ENCODE peak calls at places on chromosome 20, in six cellular contexts. N is H9, E is left ventricle myocardium inferior, P is transverse colon, J is GM13977, A is stomach. C is an unnamed sample.

GRCh38 chr20:19952392-19952791 is 64.8 kb upstream of the NAA20 start:
- DNase-seq in N (no peak), E (no peak), P (no peak), J (no peak), A (no peak), C (no peak)

GRCh38 chr20:2814587-2815051 is at the start of gene C20orf141:
- DNase-seq in N (no peak), E (no peak), P (peak), J (no peak), A (no peak), C (no peak)

GRCh38 chr20:48603819-48604405 is 223.9 kb downstream of the PREX1 start:
- DNase-seq in N (no peak), E (no peak), P (no peak), J (no peak), A (no peak), C (no peak)

GRCh38 chr20:17533396-17533795 is 2.2 kb upstream of the BFSP1 start:
- DNase-seq in N (peak), E (no peak), P (no peak), J (no peak), A (no peak), C (no peak)

GRCh38 chr20:62924567-62925419 is 1.5 kb downstream of the DIDO1 start:
- DNase-seq in N (no peak), E (no peak), P (peak), J (no peak), A (no peak), C (no peak)

GRCh38 chr20:60976913-60977312 is 275.1 kb upstream of the CDH4 start:
- DNase-seq in N (no peak), E (no peak), P (no peak), J (no peak), A (no peak), C (no peak)

GRCh38 chr20:21564127-21564773 is 50.4 kb upstream of the NKX2-2 start:
- DNase-seq in N (no peak), E (no peak), P (no peak), J (no peak), A (no peak), C (no peak)

GRCh38 chr20:63223121-63223825 is 7.3 kb upstream of the YTHDF1 start:
- DNase-seq in N (peak), E (no peak), P (peak), J (peak), A (peak), C (peak)

GRCh38 chr20:3654326-3655031 is 8.7 kb downstream of the GFRA4 start:
- DNase-seq in N (no peak), E (no peak), P (no peak), J (no peak), A (no peak), C (no peak)

GRCh38 chr20:354298-354977 is 7.5 kb downstream of the NRSN2 start:
- DNase-seq in N (peak), E (peak), P (peak), J (peak), A (peak), C (peak)

GRCh38 chr20:1376453-1377270 is 16.2 kb downstream of the FKBP1A start:
- DNase-seq in N (no peak), E (no peak), P (no peak), J (no peak), A (no peak), C (no peak)

GRCh38 chr20:4613718-4614620 is 107.7 kb upstream of the PRND start:
- DNase-seq in N (peak), E (peak), P (peak), J (peak), A (peak), C (peak)

GRCh38 chr20:35506872-35507638 is 22.4 kb downstream of the C20orf173 start:
- DNase-seq in N (no peak), E (no peak), P (no peak), J (no peak), A (no peak), C (no peak)

GRCh38 chr20:24692429-24693190 is 223.2 kb downstream of the SYNDIG1 start:
- DNase-seq in N (peak), E (no peak), P (no peak), J (no peak), A (peak), C (no peak)

GRCh38 chr20:42530855-42531674 is 658.6 kb downstream of the PTPRT start:
- DNase-seq in N (peak), E (no peak), P (no peak), J (peak), A (no peak), C (no peak)

GRCh38 chr20:36493801-36494114 is 47.6 kb upstream of the MYL9 start:
- DNase-seq in N (no peak), E (peak), P (peak), J (no peak), A (peak), C (no peak)

GRCh38 chr20:37759761-37760209 is 66.0 kb downstream of the CTNNBL1 start:
- DNase-seq in N (no peak), E (no peak), P (no peak), J (no peak), A (no peak), C (no peak)

GRCh38 chr20:37756234-37756633 is 62.4 kb downstream of the CTNNBL1 start:
- DNase-seq in N (no peak), E (no peak), P (no peak), J (no peak), A (no peak), C (no peak)

GRCh38 chr20:37757550-37757949 is 63.7 kb downstream of the CTNNBL1 start:
- DNase-seq in N (no peak), E (no peak), P (no peak), J (no peak), A (no peak), C (no peak)

GRCh38 chr20:37760322-37760721 is 66.5 kb downstream of the CTNNBL1 start:
- DNase-seq in N (no peak), E (no peak), P (no peak), J (no peak), A (no peak), C (no peak)

DNA sequence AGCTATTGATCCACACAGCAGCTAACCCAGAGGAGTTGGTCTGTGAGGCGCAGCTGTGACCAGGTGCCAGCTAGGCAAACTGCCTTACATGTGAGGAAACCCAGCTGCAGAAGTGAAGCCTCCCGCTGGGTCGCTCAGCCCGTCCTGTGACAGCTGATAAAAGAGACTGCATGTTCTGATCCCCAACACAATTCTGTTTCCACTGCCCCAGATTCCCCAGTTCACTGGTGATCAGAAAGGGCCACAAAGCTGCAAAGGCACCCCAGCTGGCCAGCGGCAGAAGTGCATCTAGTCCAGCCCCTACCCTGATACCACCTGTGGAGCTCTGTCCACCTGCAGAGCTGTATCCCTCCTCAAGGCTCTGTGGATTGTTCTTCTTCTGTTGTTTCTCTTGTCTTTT is 64.5 kb downstream of the CTNNBL1 start:
- DNase-seq in N (peak), E (peak), P (no peak), J (no peak), A (no peak), C (peak)
- TF ChIP-seq CTCF in N (peak), E (no peak), P (no peak), J (peak), A (no peak), C (peak)

GRCh38 chr20:43831496-43832065 is 83.1 kb upstream of the TOX2 start:
- DNase-seq in N (no peak), E (no peak), P (no peak), J (no peak), A (no peak), C (no peak)
- TF ChIP-seq CTCF in N (no peak), E (no peak), P (no peak), J (no peak), A (no peak), C (no peak)

GRCh38 chr20:10316582-10316981 is 98.0 kb downstream of the SNAP25 start:
- DNase-seq in N (no peak), E (no peak), P (no peak), J (no peak), A (no peak), C (no peak)
- TF ChIP-seq CTCF in N (no peak), E (peak), P (no peak), J (peak), A (no peak), C (no peak)

DNA sequence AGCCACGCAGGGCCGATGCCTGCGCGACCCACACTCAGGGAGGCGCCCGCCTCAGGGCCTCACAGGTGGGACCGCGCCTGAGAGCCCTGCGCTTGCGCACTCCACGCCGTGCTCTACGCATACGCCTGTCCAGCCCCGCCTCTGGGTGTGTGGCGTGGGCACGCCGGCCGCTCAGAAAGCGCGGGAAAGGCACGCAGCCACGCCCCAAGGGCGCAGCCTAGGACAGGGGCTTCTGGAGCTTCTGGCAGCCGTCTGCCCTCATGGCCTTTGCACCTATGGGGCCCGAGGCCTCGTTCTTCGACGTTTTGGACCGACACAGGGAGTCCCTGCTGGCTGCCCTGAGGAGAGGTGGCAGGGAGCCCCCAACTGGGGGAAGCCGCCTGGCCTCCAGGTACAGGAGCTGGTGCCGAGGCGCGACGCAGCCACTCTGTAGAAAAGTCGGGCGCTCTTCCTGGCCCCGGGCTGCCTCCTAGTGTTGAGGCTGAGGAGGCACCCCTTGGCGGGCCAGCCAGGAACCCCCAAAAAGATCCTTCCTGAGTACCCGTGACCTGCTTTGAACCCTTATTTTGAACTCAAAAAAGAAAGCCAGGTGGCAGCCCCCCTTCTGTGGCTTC is at the start of gene SPO11:
- DNase-seq in N (peak), E (no peak), P (no peak), J (no peak), A (no peak), C (peak)
- TF ChIP-seq CTCF in N (peak), E (peak), P (no peak), J (peak), A (no peak), C (peak)

GRCh38 chr20:46090095-46090388 is 280 bp upstream of the NCOA5 start:
- DNase-seq in N (no peak), E (no peak), P (no peak), J (no peak), A (no peak), C (no peak)

GRCh38 chr20:46089076-46089337 is 755 bp downstream of the NCOA5 start:
- DNase-seq in N (no peak), E (no peak), P (no peak), J (no peak), A (no peak), C (no peak)

GRCh38 chr20:46088409-46089075 is 1.2 kb downstream of the NCOA5 start:
- DNase-seq in N (no peak), E (no peak), P (no peak), J (no peak), A (no peak), C (no peak)

GRCh38 chr20:46087161-46087560 is 2.6 kb downstream of the NCOA5 start:
- DNase-seq in N (no peak), E (no peak), P (no peak), J (no peak), A (no peak), C (no peak)

DNA sequence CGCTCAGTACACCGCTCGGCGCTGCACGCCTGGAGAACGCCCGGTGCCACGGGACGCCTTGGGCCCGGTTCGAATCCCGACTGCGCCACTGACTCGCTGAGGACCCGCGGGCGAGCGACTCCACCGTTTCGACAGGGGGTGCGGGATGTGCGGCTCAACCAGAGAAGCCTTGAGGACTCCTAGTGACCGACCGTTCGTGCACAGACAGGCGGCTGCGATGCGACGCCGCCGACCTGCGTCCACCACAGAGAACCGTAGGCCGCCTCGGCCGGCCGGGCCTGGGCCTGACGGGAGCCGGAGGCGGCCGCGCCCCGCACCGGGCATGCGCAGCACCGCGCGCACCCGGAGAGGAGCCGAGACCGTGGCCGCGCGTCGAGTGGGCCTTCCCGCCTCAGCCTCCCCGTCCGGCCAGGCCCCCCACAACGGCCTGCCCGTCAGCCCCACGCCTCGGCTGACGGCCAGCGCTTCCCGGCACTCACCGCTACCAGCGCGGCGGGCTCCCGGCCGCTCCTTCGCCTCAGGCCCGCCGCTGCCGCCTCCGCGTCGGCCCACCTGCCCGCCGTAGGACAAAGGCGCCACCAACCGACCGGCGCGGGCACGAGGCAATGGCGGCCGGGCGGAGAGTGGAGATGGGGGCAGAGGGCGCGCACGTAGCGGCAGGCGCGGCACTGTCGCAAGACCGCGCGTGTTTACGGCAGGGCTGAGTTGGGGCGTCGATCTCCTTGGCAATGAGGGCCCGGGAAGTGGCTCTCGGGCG is at the start of gene NCOA5:
- DNase-seq in N (peak), E (peak), P (peak), J (peak), A (peak), C (peak)
- TF ChIP-seq CTCF in N (peak), E (peak), P (peak), J (peak), A (no peak), C (peak)

GRCh38 chr20:33914871-33915270 is 78.8 kb upstream of the RALY start:
- DNase-seq in N (no peak), E (no peak), P (no peak), J (peak), A (no peak), C (no peak)

GRCh38 chr20:33919653-33920052 is 74.1 kb upstream of the RALY start:
- DNase-seq in N (no peak), E (no peak), P (no peak), J (no peak), A (no peak), C (no peak)

GRCh38 chr20:33918662-33919061 is 75.0 kb upstream of the RALY start:
- DNase-seq in N (no peak), E (no peak), P (no peak), J (no peak), A (no peak), C (no peak)

GRCh38 chr20:33917813-33918525 is 75.7 kb upstream of the RALY start:
- DNase-seq in N (no peak), E (no peak), P (peak), J (no peak), A (no peak), C (no peak)

GRCh38 chr20:33915726-33916331 is 77.9 kb upstream of the RALY start:
- DNase-seq in N (peak), E (peak), P (peak), J (peak), A (peak), C (peak)
- TF ChIP-seq CTCF in N (peak), E (peak), P (peak), J (peak), A (peak), C (peak)

DNA sequence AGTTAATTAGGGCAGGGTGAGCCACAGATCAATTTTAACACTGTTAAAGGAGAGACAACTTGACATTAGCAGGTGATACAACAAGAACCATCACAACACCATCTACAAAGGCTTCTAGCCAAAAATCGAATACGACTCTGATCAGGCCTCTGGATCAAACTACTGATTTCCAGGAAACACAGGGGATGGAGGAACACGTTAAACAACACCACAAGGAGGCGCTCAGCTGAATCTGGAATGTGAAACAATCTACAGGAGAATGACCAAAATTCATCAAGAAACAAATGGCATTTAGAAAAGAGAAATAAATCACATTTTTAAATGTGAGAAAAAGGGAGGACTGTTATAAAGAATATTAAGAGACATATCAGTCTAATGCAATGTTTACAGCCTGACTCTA is 13.5 kb upstream of the MAFB start:
- DNase-seq in N (no peak), E (no peak), P (no peak), J (no peak), A (no peak), C (no peak)
- TF ChIP-seq CTCF in N (peak), E (no peak), P (no peak), J (peak), A (no peak), C (no peak)

DNA sequence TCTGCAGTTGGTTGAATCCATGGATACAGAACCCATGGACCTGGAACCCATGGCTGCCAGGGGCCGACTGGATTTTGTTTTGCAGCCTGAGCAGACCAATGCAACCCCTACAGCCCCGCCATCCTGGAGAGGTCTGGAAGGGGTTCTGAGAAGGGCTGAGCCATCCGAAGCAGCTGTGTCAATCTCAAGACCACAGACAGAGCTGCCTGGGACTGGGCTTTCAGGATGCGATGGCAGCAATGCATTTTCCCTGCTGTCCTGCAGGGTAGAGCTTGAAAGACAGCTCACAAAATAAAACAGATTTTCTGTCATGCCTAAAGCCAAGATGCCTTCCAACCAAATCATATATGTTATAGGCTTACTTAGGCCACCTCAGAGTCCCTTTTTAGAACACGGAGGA is 125.8 kb upstream of the NXT1 start:
- DNase-seq in N (no peak), E (no peak), P (no peak), J (no peak), A (no peak), C (no peak)
- TF ChIP-seq CTCF in N (no peak), E (no peak), P (no peak), J (no peak), A (no peak), C (no peak)

GRCh38 chr20:59404749-59405148 is 104.3 kb downstream of the EDN3 start:
- DNase-seq in N (no peak), E (no peak), P (no peak), J (no peak), A (no peak), C (no peak)

GRCh38 chr20:59402697-59403096 is 102.3 kb downstream of the EDN3 start:
- DNase-seq in N (no peak), E (no peak), P (no peak), J (no peak), A (no peak), C (no peak)

GRCh38 chr20:59403261-59403961 is 103.0 kb downstream of the EDN3 start:
- DNase-seq in N (peak), E (peak), P (peak), J (peak), A (peak), C (peak)

GRCh38 chr20:59405226-59405815 is 104.9 kb downstream of the EDN3 start:
- DNase-seq in N (no peak), E (no peak), P (no peak), J (no peak), A (no peak), C (no peak)

GRCh38 chr20:59403962-59404314 is 103.5 kb downstream of the EDN3 start:
- DNase-seq in N (no peak), E (no peak), P (no peak), J (no peak), A (no peak), C (no peak)
- TF ChIP-seq CTCF in N (no peak), E (peak), P (peak), J (no peak), A (no peak), C (peak)